ENCODE peak calls at places on chromosome 19, in ten cellular contexts. One of them, this sample, is unnamed. For H3K9me3, the result is how much of the 10 kb centered on the place peaks cover.

GRCh38 chr19:5942991-5943390 is 28.9 kb downstream of the CAPS start:
- DNase-seq in keratinocyte: no peak
- DNase-seq in AG04450: no peak
- DNase-seq in CD4-positive, CD25-positive, alpha-beta regulatory T cell: no peak
- DNase-seq in tibial nerve: no peak
- DNase-seq in psoas muscle: no peak
- DNase-seq in H9: no peak
- DNase-seq in neural progenitor cell: no peak
- DNase-seq in transverse colon: no peak
- DNase-seq in body of pancreas: no peak
- DNase-seq in this sample: no peak

GRCh38 chr19:38196948-38197656 is 26.9 kb downstream of the DPF1 start:
- DNase-seq in keratinocyte: no peak
- DNase-seq in AG04450: no peak
- DNase-seq in CD4-positive, CD25-positive, alpha-beta regulatory T cell: no peak
- DNase-seq in tibial nerve: no peak
- DNase-seq in psoas muscle: no peak
- DNase-seq in H9: peak
- DNase-seq in neural progenitor cell: no peak
- DNase-seq in transverse colon: no peak
- DNase-seq in body of pancreas: no peak
- DNase-seq in this sample: no peak

GRCh38 chr19:45097776-45098520 is 5.0 kb downstream of the PPP1R37 start:
- DNase-seq in keratinocyte: no peak
- DNase-seq in AG04450: peak
- DNase-seq in CD4-positive, CD25-positive, alpha-beta regulatory T cell: no peak
- DNase-seq in tibial nerve: no peak
- DNase-seq in psoas muscle: peak
- DNase-seq in H9: no peak
- DNase-seq in neural progenitor cell: no peak
- DNase-seq in transverse colon: no peak
- DNase-seq in body of pancreas: no peak
- DNase-seq in this sample: peak

GRCh38 chr19:38036707-38037106 is 129.7 kb downstream of the SIPA1L3 start:
- DNase-seq in keratinocyte: no peak
- DNase-seq in AG04450: no peak
- DNase-seq in CD4-positive, CD25-positive, alpha-beta regulatory T cell: no peak
- DNase-seq in tibial nerve: no peak
- DNase-seq in psoas muscle: no peak
- DNase-seq in H9: no peak
- DNase-seq in neural progenitor cell: no peak
- DNase-seq in transverse colon: no peak
- DNase-seq in body of pancreas: no peak
- DNase-seq in this sample: no peak

GRCh38 chr19:16772841-16773240 is 53.2 kb downstream of the NWD1 start:
- DNase-seq in keratinocyte: no peak
- DNase-seq in AG04450: no peak
- DNase-seq in CD4-positive, CD25-positive, alpha-beta regulatory T cell: no peak
- DNase-seq in tibial nerve: no peak
- DNase-seq in psoas muscle: no peak
- DNase-seq in H9: no peak
- DNase-seq in neural progenitor cell: peak
- DNase-seq in transverse colon: no peak
- DNase-seq in body of pancreas: no peak
- DNase-seq in this sample: no peak

GRCh38 chr19:24078688-24079087 is 8.3 kb upstream of the ZNF254 start:
- DNase-seq in keratinocyte: no peak
- DNase-seq in AG04450: no peak
- DNase-seq in CD4-positive, CD25-positive, alpha-beta regulatory T cell: no peak
- DNase-seq in tibial nerve: no peak
- DNase-seq in psoas muscle: no peak
- DNase-seq in H9: peak
- DNase-seq in neural progenitor cell: peak
- DNase-seq in transverse colon: no peak
- DNase-seq in body of pancreas: no peak
- DNase-seq in this sample: no peak

GRCh38 chr19:31378404-31378803 is 29.2 kb upstream of the TSHZ3 start:
- DNase-seq in keratinocyte: no peak
- DNase-seq in AG04450: peak
- DNase-seq in CD4-positive, CD25-positive, alpha-beta regulatory T cell: no peak
- DNase-seq in tibial nerve: no peak
- DNase-seq in psoas muscle: no peak
- DNase-seq in H9: no peak
- DNase-seq in neural progenitor cell: no peak
- DNase-seq in transverse colon: peak
- DNase-seq in body of pancreas: no peak
- DNase-seq in this sample: no peak

GRCh38 chr19:30167206-30167903 is 204.8 kb upstream of the ZNF536 start:
- DNase-seq in keratinocyte: no peak
- DNase-seq in AG04450: no peak
- DNase-seq in CD4-positive, CD25-positive, alpha-beta regulatory T cell: no peak
- DNase-seq in tibial nerve: no peak
- DNase-seq in psoas muscle: no peak
- DNase-seq in H9: no peak
- DNase-seq in neural progenitor cell: no peak
- DNase-seq in transverse colon: no peak
- DNase-seq in body of pancreas: no peak
- DNase-seq in this sample: no peak

GRCh38 chr19:34508540-34508939 is 27.0 kb downstream of the WTIP start:
- DNase-seq in keratinocyte: no peak
- DNase-seq in AG04450: no peak
- DNase-seq in CD4-positive, CD25-positive, alpha-beta regulatory T cell: no peak
- DNase-seq in tibial nerve: no peak
- DNase-seq in psoas muscle: no peak
- DNase-seq in H9: no peak
- DNase-seq in neural progenitor cell: no peak
- DNase-seq in transverse colon: no peak
- DNase-seq in body of pancreas: no peak
- DNase-seq in this sample: no peak

GRCh38 chr19:17357078-17357666 is 19.8 kb downstream of the GTPBP3 start:
- DNase-seq in keratinocyte: no peak
- DNase-seq in AG04450: no peak
- DNase-seq in CD4-positive, CD25-positive, alpha-beta regulatory T cell: no peak
- DNase-seq in tibial nerve: no peak
- DNase-seq in psoas muscle: no peak
- DNase-seq in H9: no peak
- DNase-seq in neural progenitor cell: no peak
- DNase-seq in transverse colon: no peak
- DNase-seq in body of pancreas: no peak
- DNase-seq in this sample: no peak

GRCh38 chr19:47598407-47599349 is 10.3 kb upstream of the BICRA start:
- DNase-seq in keratinocyte: no peak
- DNase-seq in AG04450: peak
- DNase-seq in CD4-positive, CD25-positive, alpha-beta regulatory T cell: no peak
- DNase-seq in tibial nerve: no peak
- DNase-seq in psoas muscle: peak
- DNase-seq in H9: peak
- DNase-seq in neural progenitor cell: peak
- DNase-seq in transverse colon: peak
- DNase-seq in body of pancreas: peak
- DNase-seq in this sample: peak

GRCh38 chr19:21260164-21260847 is 68.9 kb downstream of the ZNF708 start:
- DNase-seq in keratinocyte: no peak
- DNase-seq in AG04450: no peak
- DNase-seq in CD4-positive, CD25-positive, alpha-beta regulatory T cell: no peak
- DNase-seq in tibial nerve: no peak
- DNase-seq in psoas muscle: no peak
- DNase-seq in H9: no peak
- DNase-seq in neural progenitor cell: no peak
- DNase-seq in transverse colon: no peak
- DNase-seq in body of pancreas: no peak
- DNase-seq in this sample: no peak

GRCh38 chr19:21264891-21265290 is 64.3 kb downstream of the ZNF708 start:
- DNase-seq in keratinocyte: no peak
- DNase-seq in AG04450: no peak
- DNase-seq in CD4-positive, CD25-positive, alpha-beta regulatory T cell: no peak
- DNase-seq in tibial nerve: no peak
- DNase-seq in psoas muscle: no peak
- DNase-seq in H9: no peak
- DNase-seq in neural progenitor cell: no peak
- DNase-seq in transverse colon: no peak
- DNase-seq in body of pancreas: no peak
- DNase-seq in this sample: no peak

GRCh38 chr19:21269813-21270212 is 59.4 kb downstream of the ZNF708 start:
- DNase-seq in keratinocyte: no peak
- DNase-seq in AG04450: no peak
- DNase-seq in CD4-positive, CD25-positive, alpha-beta regulatory T cell: no peak
- DNase-seq in tibial nerve: no peak
- DNase-seq in psoas muscle: no peak
- DNase-seq in H9: no peak
- DNase-seq in neural progenitor cell: no peak
- DNase-seq in transverse colon: no peak
- DNase-seq in body of pancreas: no peak
- DNase-seq in this sample: no peak

GRCh38 chr19:21264416-21264815 is 64.8 kb downstream of the ZNF708 start:
- DNase-seq in keratinocyte: no peak
- DNase-seq in AG04450: no peak
- DNase-seq in CD4-positive, CD25-positive, alpha-beta regulatory T cell: no peak
- DNase-seq in tibial nerve: no peak
- DNase-seq in psoas muscle: no peak
- DNase-seq in H9: no peak
- DNase-seq in neural progenitor cell: no peak
- DNase-seq in transverse colon: no peak
- DNase-seq in body of pancreas: no peak
- DNase-seq in this sample: no peak
- H3K9me3 ChIP-seq in keratinocyte: under half
- H3K9me3 ChIP-seq in AG04450: under half
- H3K9me3 ChIP-seq in CD4-positive, CD25-positive, alpha-beta regulatory T cell: under half
- H3K9me3 ChIP-seq in tibial nerve: under half
- H3K9me3 ChIP-seq in psoas muscle: under half
- H3K9me3 ChIP-seq in H9: under half
- H3K9me3 ChIP-seq in neural progenitor cell: under half
- H3K9me3 ChIP-seq in transverse colon: under half
- H3K9me3 ChIP-seq in body of pancreas: under half
- H3K9me3 ChIP-seq in this sample: under half

DNA sequence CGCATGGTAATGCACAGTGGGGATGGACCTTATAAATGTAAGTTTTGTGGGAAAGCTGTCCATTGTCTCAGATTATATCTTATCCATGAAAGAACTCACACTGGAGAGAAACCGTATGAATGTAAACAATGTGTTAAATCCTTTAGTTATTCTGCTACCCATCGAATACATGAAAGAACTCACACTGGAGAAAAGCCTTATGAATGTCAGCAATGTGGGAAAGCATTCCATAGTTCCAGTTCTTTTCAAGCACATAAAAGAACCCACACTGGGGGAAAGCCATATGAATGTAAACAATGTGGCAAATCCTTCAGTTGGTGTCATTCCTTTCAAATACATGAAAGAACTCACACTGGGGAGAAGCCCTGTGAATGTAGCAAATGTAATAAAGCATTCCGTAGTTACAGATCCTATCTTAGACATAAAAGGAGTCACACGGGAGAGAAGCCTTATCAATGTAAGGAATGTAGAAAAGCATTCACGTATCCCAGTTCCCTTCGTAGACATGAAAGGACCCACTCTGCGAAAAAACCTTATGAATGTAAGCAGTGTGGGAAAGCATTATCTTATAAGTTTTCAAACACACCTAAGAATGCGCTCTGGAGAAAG is 13.8 kb downstream of the ZNF763 start:
- DNase-seq in keratinocyte: no peak
- DNase-seq in AG04450: no peak
- DNase-seq in CD4-positive, CD25-positive, alpha-beta regulatory T cell: no peak
- DNase-seq in tibial nerve: no peak
- DNase-seq in psoas muscle: no peak
- DNase-seq in H9: no peak
- DNase-seq in neural progenitor cell: no peak
- DNase-seq in transverse colon: no peak
- DNase-seq in body of pancreas: no peak
- DNase-seq in this sample: no peak
- H3K9me3 ChIP-seq in keratinocyte: under half
- H3K9me3 ChIP-seq in AG04450: half or more
- H3K9me3 ChIP-seq in CD4-positive, CD25-positive, alpha-beta regulatory T cell: half or more
- H3K9me3 ChIP-seq in tibial nerve: under half
- H3K9me3 ChIP-seq in psoas muscle: half or more
- H3K9me3 ChIP-seq in H9: half or more
- H3K9me3 ChIP-seq in neural progenitor cell: half or more
- H3K9me3 ChIP-seq in transverse colon: under half
- H3K9me3 ChIP-seq in body of pancreas: under half
- H3K9me3 ChIP-seq in this sample: under half

DNA sequence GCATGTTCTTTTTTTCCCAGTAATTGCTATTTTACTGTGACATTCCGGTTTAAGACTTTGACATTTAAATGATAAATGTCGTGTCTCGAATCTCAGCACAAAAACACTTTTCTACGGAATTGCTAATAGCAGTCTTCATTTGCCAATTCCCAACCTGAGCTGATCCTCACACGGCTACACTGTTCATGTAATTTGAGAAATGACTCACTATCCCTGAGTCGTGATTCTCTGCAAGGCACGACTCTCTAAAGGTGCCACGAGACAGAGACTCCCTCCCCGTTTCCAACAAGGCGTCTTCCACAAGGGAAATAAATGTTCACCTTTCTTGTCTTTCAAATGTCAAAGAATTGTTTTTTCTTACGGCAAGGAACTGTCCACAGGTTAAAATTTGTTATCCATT is 88.6 kb upstream of the USP29 start:
- DNase-seq in keratinocyte: no peak
- DNase-seq in AG04450: no peak
- DNase-seq in CD4-positive, CD25-positive, alpha-beta regulatory T cell: no peak
- DNase-seq in tibial nerve: no peak
- DNase-seq in psoas muscle: no peak
- DNase-seq in H9: no peak
- DNase-seq in neural progenitor cell: no peak
- DNase-seq in transverse colon: no peak
- DNase-seq in body of pancreas: no peak
- DNase-seq in this sample: no peak
- H3K9me3 ChIP-seq in keratinocyte: under half
- H3K9me3 ChIP-seq in AG04450: half or more
- H3K9me3 ChIP-seq in CD4-positive, CD25-positive, alpha-beta regulatory T cell: under half
- H3K9me3 ChIP-seq in tibial nerve: under half
- H3K9me3 ChIP-seq in psoas muscle: under half
- H3K9me3 ChIP-seq in H9: half or more
- H3K9me3 ChIP-seq in neural progenitor cell: under half
- H3K9me3 ChIP-seq in transverse colon: under half
- H3K9me3 ChIP-seq in body of pancreas: under half
- H3K9me3 ChIP-seq in this sample: under half

DNA sequence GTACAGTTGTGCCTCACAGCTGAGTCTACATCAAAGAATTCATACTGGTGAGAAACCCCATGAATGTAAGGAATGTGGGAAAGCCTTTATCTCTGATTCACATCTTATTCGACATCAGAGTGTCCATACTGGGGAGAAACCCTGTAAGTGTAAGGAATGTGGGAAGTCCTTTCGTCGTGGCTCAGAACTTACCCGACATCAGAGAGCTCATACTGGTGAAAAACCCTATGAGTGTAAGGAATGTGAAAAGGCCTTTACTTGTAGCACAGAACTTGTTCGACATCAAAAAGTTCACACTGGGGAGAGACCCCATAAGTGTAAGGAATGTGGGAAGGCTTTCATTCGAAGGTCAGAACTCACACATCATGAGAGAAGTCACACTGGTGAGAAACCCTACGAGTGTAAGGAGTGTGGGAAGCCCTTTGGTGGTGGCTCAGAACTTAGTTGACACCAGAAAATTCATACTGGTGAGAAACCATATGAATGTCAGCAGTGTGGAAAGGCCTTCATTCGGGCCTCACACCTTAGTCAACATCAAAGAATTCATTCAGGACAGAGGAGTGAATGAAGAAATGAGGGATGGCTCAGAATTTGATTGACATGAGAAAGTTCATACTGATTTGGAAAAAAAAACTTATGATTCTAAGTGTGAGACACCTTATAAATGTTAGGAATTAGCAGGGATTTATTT is 80.9 kb upstream of the ZNF420 start:
- DNase-seq in keratinocyte: no peak
- DNase-seq in AG04450: no peak
- DNase-seq in CD4-positive, CD25-positive, alpha-beta regulatory T cell: no peak
- DNase-seq in tibial nerve: no peak
- DNase-seq in psoas muscle: no peak
- DNase-seq in H9: no peak
- DNase-seq in neural progenitor cell: no peak
- DNase-seq in transverse colon: no peak
- DNase-seq in body of pancreas: no peak
- DNase-seq in this sample: no peak
- H3K9me3 ChIP-seq in keratinocyte: under half
- H3K9me3 ChIP-seq in AG04450: under half
- H3K9me3 ChIP-seq in CD4-positive, CD25-positive, alpha-beta regulatory T cell: half or more
- H3K9me3 ChIP-seq in tibial nerve: half or more
- H3K9me3 ChIP-seq in psoas muscle: under half
- H3K9me3 ChIP-seq in H9: under half
- H3K9me3 ChIP-seq in neural progenitor cell: under half
- H3K9me3 ChIP-seq in transverse colon: under half
- H3K9me3 ChIP-seq in body of pancreas: under half
- H3K9me3 ChIP-seq in this sample: under half